ENCODE peak calls at places on chromosomes 4 and X, in seven cellular contexts. One of them, this sample, is unnamed.

GRCh38 chr4:35604252-35604651 is 640.1 kb downstream of the ARAP2 start:
- DNase-seq in choroid plexus epithelial cell: no peak
- DNase-seq in tibial artery: no peak
- DNase-seq in fibroblast of lung: no peak
- DNase-seq in MM.1S: no peak
- DNase-seq in Peyer's patch: no peak
- DNase-seq in bronchial epithelial cell: no peak
- DNase-seq in this sample: no peak

GRCh38 chrX:34300871-34301270 is 168.8 kb upstream of the FAM47A start:
- DNase-seq in bronchial epithelial cell: peak
- DNase-seq in fibroblast of lung: peak
- DNase-seq in tibial artery: no peak
- DNase-seq in choroid plexus epithelial cell: peak
- DNase-seq in Peyer's patch: no peak
- DNase-seq in MM.1S: peak
- DNase-seq in this sample: peak

GRCh38 chr4:53804719-53805118 is 213.4 kb upstream of the LNX1 start:
- DNase-seq in Peyer's patch: peak
- DNase-seq in choroid plexus epithelial cell: peak
- DNase-seq in fibroblast of lung: no peak
- DNase-seq in bronchial epithelial cell: peak
- DNase-seq in MM.1S: peak
- DNase-seq in tibial artery: no peak
- DNase-seq in this sample: peak

GRCh38 chrX:94813541-94813940 is 1139.5 kb downstream of the FAM133A start:
- DNase-seq in choroid plexus epithelial cell: no peak
- DNase-seq in Peyer's patch: no peak
- DNase-seq in MM.1S: no peak
- DNase-seq in bronchial epithelial cell: no peak
- DNase-seq in fibroblast of lung: no peak
- DNase-seq in tibial artery: no peak
- DNase-seq in this sample: no peak

GRCh38 chr4:172851534-172851933 is 317.1 kb upstream of the GALNT7 start:
- DNase-seq in Peyer's patch: no peak
- DNase-seq in choroid plexus epithelial cell: peak
- DNase-seq in tibial artery: no peak
- DNase-seq in fibroblast of lung: no peak
- DNase-seq in MM.1S: no peak
- DNase-seq in bronchial epithelial cell: peak
- DNase-seq in this sample: no peak

GRCh38 chrX:41236629-41237028 is 97.3 kb upstream of the DDX3X start:
- DNase-seq in bronchial epithelial cell: no peak
- DNase-seq in fibroblast of lung: no peak
- DNase-seq in Peyer's patch: no peak
- DNase-seq in MM.1S: peak
- DNase-seq in tibial artery: no peak
- DNase-seq in choroid plexus epithelial cell: peak
- DNase-seq in this sample: peak

GRCh38 chrX:65667503-65668355 is at the start of gene MSN:
- DNase-seq in fibroblast of lung: peak
- DNase-seq in choroid plexus epithelial cell: peak
- DNase-seq in bronchial epithelial cell: no peak
- DNase-seq in tibial artery: peak
- DNase-seq in Peyer's patch: peak
- DNase-seq in MM.1S: peak
- DNase-seq in this sample: no peak

GRCh38 chr4:106763044-106763443 is 273.1 kb downstream of the DKK2 start:
- DNase-seq in Peyer's patch: no peak
- DNase-seq in fibroblast of lung: peak
- DNase-seq in MM.1S: no peak
- DNase-seq in choroid plexus epithelial cell: peak
- DNase-seq in tibial artery: no peak
- DNase-seq in bronchial epithelial cell: peak
- DNase-seq in this sample: no peak

GRCh38 chr4:140726776-140727500 is 29.2 kb downstream of the TBC1D9 start:
- DNase-seq in Peyer's patch: no peak
- DNase-seq in MM.1S: no peak
- DNase-seq in choroid plexus epithelial cell: peak
- DNase-seq in bronchial epithelial cell: peak
- DNase-seq in tibial artery: no peak
- DNase-seq in fibroblast of lung: peak
- DNase-seq in this sample: no peak

GRCh38 chr4:9762823-9763475 is 18.5 kb upstream of the DRD5 start:
- DNase-seq in choroid plexus epithelial cell: peak
- DNase-seq in tibial artery: peak
- DNase-seq in fibroblast of lung: peak
- DNase-seq in MM.1S: peak
- DNase-seq in Peyer's patch: no peak
- DNase-seq in bronchial epithelial cell: peak
- DNase-seq in this sample: peak

GRCh38 chr4:6991771-6992557 is 51.2 kb upstream of the TADA2B start:
- DNase-seq in tibial artery: peak
- DNase-seq in bronchial epithelial cell: peak
- DNase-seq in Peyer's patch: no peak
- DNase-seq in choroid plexus epithelial cell: peak
- DNase-seq in fibroblast of lung: peak
- DNase-seq in MM.1S: peak
- DNase-seq in this sample: no peak

GRCh38 chr4:6206771-6207290 is 6.5 kb upstream of the JAKMIP1 start:
- DNase-seq in fibroblast of lung: no peak
- DNase-seq in choroid plexus epithelial cell: no peak
- DNase-seq in Peyer's patch: no peak
- DNase-seq in bronchial epithelial cell: no peak
- DNase-seq in MM.1S: no peak
- DNase-seq in tibial artery: peak
- DNase-seq in this sample: no peak

GRCh38 chr4:907103-907400 is 25.1 kb downstream of the GAK start:
- DNase-seq in MM.1S: no peak
- DNase-seq in fibroblast of lung: no peak
- DNase-seq in bronchial epithelial cell: no peak
- DNase-seq in tibial artery: no peak
- DNase-seq in choroid plexus epithelial cell: no peak
- DNase-seq in Peyer's patch: no peak
- DNase-seq in this sample: no peak

GRCh38 chrX:48493890-48494364 is 14.9 kb upstream of the PORCN start:
- DNase-seq in choroid plexus epithelial cell: peak
- DNase-seq in Peyer's patch: no peak
- DNase-seq in fibroblast of lung: peak
- DNase-seq in tibial artery: no peak
- DNase-seq in MM.1S: peak
- DNase-seq in bronchial epithelial cell: no peak
- DNase-seq in this sample: no peak

GRCh38 chr4:25993564-25994185 is 79.7 kb downstream of the SMIM20 start:
- DNase-seq in choroid plexus epithelial cell: peak
- DNase-seq in Peyer's patch: no peak
- DNase-seq in tibial artery: no peak
- DNase-seq in MM.1S: peak
- DNase-seq in fibroblast of lung: peak
- DNase-seq in bronchial epithelial cell: no peak
- DNase-seq in this sample: peak

GRCh38 chr4:125321709-125322362 is 7.1 kb downstream of the FAT4 start:
- DNase-seq in bronchial epithelial cell: peak
- DNase-seq in Peyer's patch: no peak
- DNase-seq in MM.1S: no peak
- DNase-seq in tibial artery: no peak
- DNase-seq in fibroblast of lung: peak
- DNase-seq in choroid plexus epithelial cell: peak
- DNase-seq in this sample: no peak

GRCh38 chrX:11423362-11423818 is 130.2 kb downstream of the AMELX start:
- DNase-seq in bronchial epithelial cell: peak
- DNase-seq in choroid plexus epithelial cell: peak
- DNase-seq in fibroblast of lung: peak
- DNase-seq in tibial artery: peak
- DNase-seq in Peyer's patch: no peak
- DNase-seq in MM.1S: peak
- DNase-seq in this sample: no peak

GRCh38 chr4:45102716-45103115 is 376.4 kb upstream of the GNPDA2 start:
- DNase-seq in fibroblast of lung: no peak
- DNase-seq in choroid plexus epithelial cell: no peak
- DNase-seq in bronchial epithelial cell: no peak
- DNase-seq in tibial artery: no peak
- DNase-seq in Peyer's patch: no peak
- DNase-seq in MM.1S: no peak
- DNase-seq in this sample: no peak

GRCh38 chr4:141458501-141458900 is 177.9 kb upstream of the IL15 start:
- DNase-seq in tibial artery: no peak
- DNase-seq in fibroblast of lung: no peak
- DNase-seq in bronchial epithelial cell: peak
- DNase-seq in MM.1S: no peak
- DNase-seq in choroid plexus epithelial cell: no peak
- DNase-seq in Peyer's patch: no peak
- DNase-seq in this sample: no peak

GRCh38 chr4:55444822-55445221 is 49.1 kb downstream of the TMEM165 start:
- DNase-seq in MM.1S: no peak
- DNase-seq in bronchial epithelial cell: peak
- DNase-seq in Peyer's patch: no peak
- DNase-seq in tibial artery: no peak
- DNase-seq in fibroblast of lung: peak
- DNase-seq in choroid plexus epithelial cell: peak
- DNase-seq in this sample: no peak
- TF ChIP-seq CTCF in MM.1S: no peak
- TF ChIP-seq CTCF in bronchial epithelial cell: peak
- TF ChIP-seq CTCF in Peyer's patch: peak
- TF ChIP-seq CTCF in tibial artery: no peak
- TF ChIP-seq CTCF in fibroblast of lung: peak
- TF ChIP-seq CTCF in choroid plexus epithelial cell: peak
- TF ChIP-seq CTCF in this sample: peak

GRCh38 chr4:152115794-152116193 is 355.0 kb upstream of the GATB start:
- DNase-seq in tibial artery: no peak
- DNase-seq in bronchial epithelial cell: no peak
- DNase-seq in MM.1S: no peak
- DNase-seq in Peyer's patch: no peak
- DNase-seq in choroid plexus epithelial cell: no peak
- DNase-seq in fibroblast of lung: no peak
- DNase-seq in this sample: no peak
- H3K4me3 ChIP-seq in tibial artery: no peak
- H3K4me3 ChIP-seq in bronchial epithelial cell: no peak
- H3K4me3 ChIP-seq in MM.1S: no peak
- H3K4me3 ChIP-seq in Peyer's patch: no peak
- H3K4me3 ChIP-seq in choroid plexus epithelial cell: no peak
- H3K4me3 ChIP-seq in fibroblast of lung: no peak
- H3K4me3 ChIP-seq in this sample: no peak

GRCh38 chr4:163679189-163679588 is 184.7 kb downstream of the TMA16 start:
- DNase-seq in tibial artery: no peak
- DNase-seq in choroid plexus epithelial cell: peak
- DNase-seq in fibroblast of lung: no peak
- DNase-seq in MM.1S: no peak
- DNase-seq in Peyer's patch: no peak
- DNase-seq in bronchial epithelial cell: peak
- DNase-seq in this sample: no peak
- TF ChIP-seq CTCF in tibial artery: no peak
- TF ChIP-seq CTCF in choroid plexus epithelial cell: peak
- TF ChIP-seq CTCF in fibroblast of lung: peak
- TF ChIP-seq CTCF in MM.1S: peak
- TF ChIP-seq CTCF in Peyer's patch: no peak
- TF ChIP-seq CTCF in bronchial epithelial cell: peak
- TF ChIP-seq CTCF in this sample: peak

DNA sequence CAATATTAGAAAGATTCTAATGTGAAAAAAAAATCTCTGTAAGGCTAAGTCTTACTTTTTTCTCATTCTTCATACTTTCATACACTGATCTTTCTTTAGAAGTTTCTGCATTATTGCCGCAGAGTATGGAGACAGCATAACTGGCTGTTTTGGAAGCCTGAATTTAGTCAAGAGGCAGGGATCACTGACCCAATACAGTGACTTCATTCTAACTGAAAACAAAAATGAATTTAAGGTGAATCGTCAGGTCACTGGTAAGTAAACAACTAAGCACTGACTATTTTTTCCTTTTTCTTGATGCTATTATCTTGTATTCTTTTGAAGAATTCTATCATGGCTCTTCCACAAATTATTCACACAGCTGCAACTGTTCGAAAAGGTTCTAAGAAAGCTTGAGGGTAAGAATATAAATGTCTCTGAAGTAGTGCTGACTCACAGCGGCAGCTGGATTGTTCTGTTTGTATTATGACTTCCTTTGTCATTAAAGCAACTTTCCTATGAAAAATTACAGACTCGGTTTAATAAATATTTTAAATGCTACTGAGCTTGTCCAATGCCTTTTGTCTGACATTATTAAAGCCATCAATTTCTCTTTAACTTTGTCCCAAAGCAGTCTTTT is 609.3 kb downstream of the FSTL5 start:
- DNase-seq in choroid plexus epithelial cell: peak
- DNase-seq in Peyer's patch: no peak
- DNase-seq in MM.1S: no peak
- DNase-seq in fibroblast of lung: peak
- DNase-seq in tibial artery: no peak
- DNase-seq in bronchial epithelial cell: peak
- DNase-seq in this sample: no peak
- H3K4me3 ChIP-seq in choroid plexus epithelial cell: no peak
- H3K4me3 ChIP-seq in Peyer's patch: no peak
- H3K4me3 ChIP-seq in MM.1S: no peak
- H3K4me3 ChIP-seq in fibroblast of lung: no peak
- H3K4me3 ChIP-seq in tibial artery: no peak
- H3K4me3 ChIP-seq in bronchial epithelial cell: no peak
- H3K4me3 ChIP-seq in this sample: no peak